ENCODE peak calls at places on chromosomes 4 and X, in four cellular contexts. A is breast epithelium, Q is suprapubic skin, O is hepatocyte. I is an unnamed sample.

GRCh38 chr4:133385161-133385954 is 236.3 kb downstream of the PCDH10 start:
- DNase-seq in O (no peak), Q (no peak), A (no peak), I (no peak)

GRCh38 chr4:166146806-166147540 is 273.9 kb downstream of the TLL1 start:
- DNase-seq in Q (no peak), A (no peak), O (no peak), I (no peak)

GRCh38 chr4:73853246-73853704 is at the start of gene PF4V1:
- DNase-seq in Q (no peak), O (peak; percentile 26), A (no peak), I (no peak)

GRCh38 chr4:165873298-165874071 is 448 bp downstream of the TLL1 start:
- DNase-seq in Q (peak; percentile 66), O (peak; percentile 55), A (no peak), I (no peak)

GRCh38 chr4:179353791-179354190 is 1911.6 kb upstream of the AGA start:
- DNase-seq in A (no peak), Q (no peak), O (no peak), I (no peak)

GRCh38 chr4:147581601-147582350 is 35.4 kb upstream of the TMEM184C start:
- DNase-seq in O (no peak), A (no peak), Q (no peak), I (no peak)

GRCh38 chr4:20311863-20312262 is 60.2 kb downstream of the SLIT2 start:
- DNase-seq in O (no peak), Q (no peak), A (no peak), I (no peak)

GRCh38 chrX:110966839-110967238 is 129.2 kb upstream of the PAK3 start:
- DNase-seq in O (no peak), Q (no peak), A (no peak), I (no peak)

GRCh38 chrX:103780701-103781402 is 4.2 kb downstream of the PLP1 start:
- DNase-seq in A (no peak), O (no peak), Q (no peak), I (no peak)

GRCh38 chrX:14398725-14399124 is 130.6 kb upstream of the GLRA2 start:
- DNase-seq in A (no peak), O (peak; percentile 13), Q (no peak), I (peak; percentile 19)

GRCh38 chr4:158530391-158530790 is 8.7 kb downstream of the RXFP1 start:
- DNase-seq in O (no peak), A (no peak), Q (no peak), I (no peak)

GRCh38 chr4:66575024-66575696 is 904.9 kb upstream of the EPHA5 start:
- DNase-seq in A (no peak), O (peak; percentile 84), Q (no peak), I (peak; percentile 87)

GRCh38 chr4:26263165-26263564 is 57.6 kb upstream of the RBPJ start:
- DNase-seq in O (peak; percentile 16), A (no peak), Q (no peak), I (no peak)

GRCh38 chrX:115709039-115709438 is 148.1 kb downstream of the PLS3 start:
- DNase-seq in O (no peak), A (no peak), Q (no peak), I (no peak)

GRCh38 chr4:76275486-76276126 is 24.1 kb downstream of the FAM47E start:
- DNase-seq in O (peak; percentile 66), A (no peak), Q (no peak), I (no peak)

GRCh38 chr4:52658671-52659015 is 458 bp downstream of the USP46 start:
- DNase-seq in Q (peak; percentile 63), A (no peak), O (no peak), I (no peak)

GRCh38 chr4:140047017-140047640 is 106.9 kb downstream of the MAML3 start:
- DNase-seq in O (no peak), Q (no peak), A (no peak), I (no peak)

GRCh38 chrX:140503714-140504351 is 1.0 kb downstream of the SOX3 start:
- DNase-seq in O (peak; percentile 53), Q (no peak), A (no peak), I (no peak)

GRCh38 chrX:13669246-13669689 is 16.3 kb downstream of the TCEANC start:
- DNase-seq in Q (peak; percentile 79), A (peak; percentile 70), O (peak; percentile 87), I (peak; percentile 96)

GRCh38 chr4:125689839-125690238 is 375.1 kb downstream of the FAT4 start:
- DNase-seq in Q (no peak), A (no peak), O (no peak), I (no peak)

GRCh38 chr4:16457944-16458343 is 231.7 kb upstream of the TAPT1 start:
- DNase-seq in Q (no peak), A (no peak), O (no peak), I (peak; percentile 29)

GRCh38 chr4:113026556-113026955 is 22.9 kb upstream of the ANK2 start:
- DNase-seq in A (no peak), O (no peak), Q (no peak), I (peak; percentile 9)

GRCh38 chrX:68196939-68197791 is 236.1 kb downstream of the OPHN1 start:
- DNase-seq in Q (no peak), A (no peak), O (peak; percentile 79), I (no peak)

GRCh38 chr4:7964890-7965662 is 25.4 kb upstream of the AFAP1 start:
- DNase-seq in Q (no peak), A (no peak), O (no peak), I (no peak)

GRCh38 chr4:113355550-113356371 is 306.3 kb downstream of the ANK2 start:
- DNase-seq in A (no peak), Q (no peak), O (peak; percentile 34), I (peak; percentile 23)

GRCh38 chrX:44462851-44463250 is 79.8 kb downstream of the FUNDC1 start:
- DNase-seq in A (no peak), O (no peak), Q (no peak), I (no peak)

GRCh38 chrX:79259073-79259689 is 108.0 kb downstream of the ITM2A start:
- DNase-seq in Q (no peak), O (no peak), A (no peak), I (no peak)

GRCh38 chrX:109472939-109473713 is 8.8 kb downstream of the GUCY2F start:
- DNase-seq in O (peak; percentile 38), A (no peak), Q (no peak), I (peak; percentile 32)

GRCh38 chrX:74383611-74384010 is 37.7 kb upstream of the SLC16A2 start:
- DNase-seq in A (no peak), O (peak; percentile 53), Q (no peak), I (peak; percentile 1)

GRCh38 chr4:54660145-54660535 is 2.4 kb downstream of the KIT start:
- DNase-seq in O (no peak), Q (no peak), A (no peak), I (no peak)

GRCh38 chrX:134171661-134172587 is 65.1 kb upstream of the CCDC160 start:
- DNase-seq in Q (no peak), O (peak; percentile 40), A (no peak), I (no peak)

GRCh38 chr4:19213388-19213787 is 1038.3 kb upstream of the SLIT2 start:
- DNase-seq in O (no peak), A (no peak), Q (no peak), I (no peak)

DNA sequence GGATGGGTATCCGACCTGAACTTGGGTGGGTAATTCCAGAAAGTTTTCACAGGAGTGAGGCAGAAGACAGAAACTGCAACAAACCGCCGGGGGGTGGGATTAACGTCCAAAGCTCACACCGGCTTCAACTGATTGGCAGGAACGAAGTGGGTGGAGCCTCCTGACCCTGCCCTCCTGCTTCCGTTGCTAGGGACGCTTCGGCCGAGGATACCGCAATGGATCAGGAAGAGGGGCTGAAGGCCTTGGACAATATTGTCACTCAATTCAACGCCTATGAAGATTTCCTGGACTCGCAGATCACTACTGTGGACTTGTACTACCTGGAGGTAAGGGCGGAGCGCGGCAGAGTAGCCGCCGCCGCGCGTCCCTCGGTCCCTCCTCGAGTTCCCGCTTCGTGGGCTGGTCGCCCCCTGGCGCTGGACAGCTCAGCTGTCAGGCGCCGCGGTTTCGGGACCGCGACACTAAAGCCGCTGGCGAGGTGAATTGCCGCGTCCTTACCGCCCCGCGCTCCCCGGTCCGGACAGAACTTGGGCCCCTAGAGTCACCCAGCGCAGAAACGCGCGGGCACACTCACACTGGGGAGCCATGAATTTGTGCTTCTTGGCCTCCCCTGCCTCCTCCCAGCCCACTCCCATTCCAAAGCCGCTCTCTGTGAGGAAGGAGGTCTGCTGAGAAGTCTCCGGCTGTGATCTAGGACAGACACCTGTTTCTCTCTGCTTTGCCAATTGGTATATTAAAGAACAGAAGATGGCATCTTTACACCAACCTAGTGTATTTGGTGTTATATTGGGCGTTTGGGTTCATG is at the start of gene CFAP299:
- DNase-seq in O (peak; percentile 91), A (peak; percentile 70), Q (peak; percentile 75), I (peak; percentile 63)
- TF ChIP-seq CTCF in O (peak; percentile 65), A (no peak), Q (no peak), I (peak; percentile 75)

GRCh38 chrX:40154229-40154852 is 56.6 kb upstream of the BCOR start:
- DNase-seq in Q (no peak), A (no peak), O (peak; percentile 73), I (no peak)
- H3K4me3 ChIP-seq in Q (peak overlapping the region; percentile 53), A (peak overlapping the region; percentile 53), O (peak overlapping the region; percentile 36), I (peak overlapping the region; percentile 31)

DNA sequence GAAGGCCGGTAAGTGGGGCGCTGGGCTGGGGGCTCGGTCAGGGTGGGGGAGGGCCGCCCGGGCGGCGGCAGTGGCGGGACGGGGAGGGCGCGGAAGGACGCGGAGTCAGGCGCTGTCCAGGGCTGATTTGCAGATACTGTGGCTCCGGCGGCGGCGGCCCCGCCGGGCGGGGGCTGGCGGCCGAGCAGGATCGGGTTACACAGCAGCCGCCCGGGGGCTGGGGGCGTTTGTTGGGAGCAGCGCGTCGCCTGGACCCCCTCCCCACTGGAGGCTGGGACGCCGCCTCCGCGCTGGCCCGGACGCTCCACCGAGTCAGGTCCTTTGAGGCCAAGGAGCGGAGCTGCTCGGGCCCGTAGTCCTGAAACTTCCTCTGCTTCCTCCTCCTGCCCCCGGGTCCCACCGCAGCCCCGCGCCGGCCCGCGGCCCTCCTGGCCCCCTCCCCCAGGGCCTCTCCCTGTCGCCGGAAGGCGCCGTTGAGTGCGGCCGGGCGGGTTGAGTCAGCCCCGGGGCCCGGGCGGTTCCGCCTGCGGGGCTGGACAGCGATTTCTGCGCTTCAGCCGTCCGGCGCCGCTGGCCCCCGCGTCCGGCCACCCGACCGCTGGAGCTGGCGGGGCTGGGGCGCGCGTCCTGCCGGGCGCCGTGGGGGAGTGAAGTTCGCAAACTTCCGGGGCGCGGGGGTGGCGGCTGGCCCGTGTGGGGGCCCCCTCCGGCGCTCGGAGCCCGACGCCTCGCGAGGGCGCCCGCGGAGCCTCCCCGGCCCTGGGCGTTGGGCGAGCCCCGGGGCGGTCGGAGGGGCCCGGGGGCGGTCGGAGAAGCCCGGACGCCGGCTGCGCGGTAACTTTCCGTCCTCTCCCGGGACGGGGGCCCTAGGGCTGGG is 744 bp downstream of the REST start:
- DNase-seq in A (no peak), O (peak; percentile 88), Q (peak; percentile 76), I (no peak)
- TF ChIP-seq CTCF in A (no peak), O (no peak), Q (no peak), I (no peak)

GRCh38 chr4:41933997-41934812 is 1.0 kb upstream of the TMEM33 start:
- DNase-seq in Q (no peak), A (no peak), O (no peak), I (no peak)
- H3K4me3 ChIP-seq in Q (peak overlapping the region; percentile 95), A (peak overlapping the region; percentile 83), O (no peak overlapping the region), I (no peak overlapping the region)

I was measured in kidney epithelial cell.